ENCODE peak calls at places on chromosomes 2 and 18, in seven cellular contexts. Y is GM23248; G is retinal pigment epithelial cell; N is HEK293T; B is NCI-H748 treated with DMSO at 0.1 percent for 48 hours; R is NCI-H2081; Q is stimulated activated naive CD8-positive, alpha-beta T cell treated with anti-CD3 and anti-CD28 coated beads, Interleukin-15, Interleukin-2, amounts not matched to agents 100 U/mL and 50 U/mL, for 24 hours. O is an unnamed sample.

GRCh38 chr2:14677039-14677438 is 44.5 kb downstream of the LRATD1 start:
- DNase-seq in Y (peak), G (no peak), N (no peak), B (no peak), R (no peak), Q (no peak), O (no peak)

GRCh38 chr2:6309415-6310185 is 556.1 kb downstream of the CMPK2 start:
- DNase-seq in Y (no peak), G (no peak), N (no peak), B (no peak), R (no peak), Q (no peak), O (no peak)

GRCh38 chr2:190979906-190980629 is 33.9 kb downstream of the STAT1 start:
- DNase-seq in Y (no peak), G (no peak), N (peak), B (peak), R (peak), Q (no peak), O (peak)

GRCh38 chr2:27729614-27730013 is 41.9 kb upstream of the MRPL33 start:
- DNase-seq in Y (no peak), G (no peak), N (no peak), B (no peak), R (no peak), Q (no peak), O (no peak)

GRCh38 chr18:74652392-74652988 is 54.8 kb downstream of the ZNF407 start:
- DNase-seq in Y (peak), G (peak), N (peak), B (peak), R (peak), Q (no peak), O (no peak)

GRCh38 chr18:77701977-77702376 is 452.3 kb downstream of the GALR1 start:
- DNase-seq in Y (no peak), G (no peak), N (no peak), B (no peak), R (no peak), Q (no peak), O (no peak)

GRCh38 chr2:151721161-151721560 is 13.1 kb downstream of the NEB start:
- DNase-seq in Y (no peak), G (no peak), N (no peak), B (no peak), R (no peak), Q (no peak), O (no peak)

GRCh38 chr2:144659731-144660275 is 139.9 kb upstream of the ZEB2 start:
- DNase-seq in Y (peak), G (peak), N (no peak), B (no peak), R (no peak), Q (peak), O (peak)

GRCh38 chr2:239890347-239890746 is 134.8 kb downstream of the NDUFA10 start:
- DNase-seq in Y (no peak), G (no peak), N (no peak), B (no peak), R (no peak), Q (no peak), O (peak)

GRCh38 chr2:172969171-172969570 is 106.5 kb upstream of the MAP3K20 start:
- DNase-seq in Y (peak), G (no peak), N (no peak), B (no peak), R (no peak), Q (no peak), O (no peak)

GRCh38 chr2:17460401-17461086 is 57.7 kb downstream of the RAD51AP2 start:
- DNase-seq in Y (no peak), G (no peak), N (no peak), B (no peak), R (no peak), Q (no peak), O (no peak)

GRCh38 chr2:2914252-2914651 is 463.4 kb downstream of the EIPR1 start:
- DNase-seq in Y (no peak), G (no peak), N (no peak), B (no peak), R (no peak), Q (no peak), O (no peak)

GRCh38 chr2:220569380-220569779 is 942.0 kb downstream of the SLC4A3 start:
- DNase-seq in Y (no peak), G (no peak), N (no peak), B (peak), R (peak), Q (no peak), O (no peak)

GRCh38 chr2:46369783-46370182 is 72.6 kb downstream of the EPAS1 start:
- DNase-seq in Y (no peak), G (no peak), N (no peak), B (no peak), R (no peak), Q (no peak), O (no peak)

GRCh38 chr18:49716035-49716434 is 97.3 kb downstream of the ACAA2 start:
- DNase-seq in Y (no peak), G (no peak), N (no peak), B (no peak), R (no peak), Q (no peak), O (no peak)

GRCh38 chr2:167646557-167646956 is 600.8 kb downstream of the STK39 start:
- DNase-seq in Y (no peak), G (no peak), N (no peak), B (no peak), R (no peak), Q (no peak), O (no peak)

GRCh38 chr18:42032447-42032846 is 77.4 kb downstream of the PIK3C3 start:
- DNase-seq in Y (no peak), G (no peak), N (no peak), B (no peak), R (no peak), Q (no peak), O (no peak)

GRCh38 chr2:10457846-10458563 is 9.9 kb upstream of the ODC1 start:
- DNase-seq in Y (peak), G (no peak), N (no peak), B (no peak), R (no peak), Q (no peak), O (no peak)

GRCh38 chr2:42978175-42978886 is 185.9 kb upstream of the HAAO start:
- DNase-seq in Y (no peak), G (no peak), N (no peak), B (no peak), R (no peak), Q (no peak), O (no peak)

GRCh38 chr2:120036145-120036544 is 23.3 kb downstream of the EPB41L5 start:
- DNase-seq in Y (no peak), G (no peak), N (no peak), B (no peak), R (no peak), Q (no peak), O (no peak)

GRCh38 chr2:174263989-174264388 is 15.7 kb upstream of the OLA1 start:
- DNase-seq in Y (peak), G (no peak), N (no peak), B (no peak), R (no peak), Q (no peak), O (no peak)

GRCh38 chr2:28364611-28365010 is 28.0 kb upstream of the FOSL2 start:
- DNase-seq in Y (peak), G (no peak), N (no peak), B (no peak), R (no peak), Q (no peak), O (no peak)

O was measured in tibial artery.